ENCODE peak calls at places on chromosome 16, in seven cellular contexts. N is AG10803, V is tibial artery, F is BJ, A is mammary epithelial cell, G is GM23248, J is AG09309. U is an unnamed sample.

GRCh38 chr16:72036098-72036497 is 18.2 kb upstream of the HP start:
- DNase-seq in N (no peak), V (no peak), F (no peak), A (no peak), G (no peak), J (no peak), U (no peak)

GRCh38 chr16:66711581-66711980 is 15.0 kb upstream of the CMTM4 start:
- DNase-seq in N (no peak), V (no peak), F (no peak), A (no peak), G (no peak), J (no peak), U (no peak)

GRCh38 chr16:76345093-76345735 is 68.0 kb downstream of the CNTNAP4 start:
- DNase-seq in N (no peak), V (peak; percentile 74), F (no peak), A (no peak), G (peak; percentile 0), J (peak; percentile 8), U (peak; percentile 15)

GRCh38 chr16:13957197-13958078 is 37.5 kb downstream of the ERCC4 start:
- DNase-seq in N (peak; percentile 93), V (peak; percentile 82), F (peak; percentile 79), A (peak; percentile 87), G (peak; percentile 96), J (peak; percentile 73), U (peak; percentile 85)

GRCh38 chr16:46949216-46949892 is 24.1 kb downstream of the DNAJA2 start:
- DNase-seq in N (no peak), V (no peak), F (no peak), A (no peak), G (no peak), J (no peak), U (no peak)

GRCh38 chr16:72129976-72130656 is 36.5 kb downstream of the DHX38 start:
- DNase-seq in N (no peak), V (no peak), F (no peak), A (no peak), G (no peak), J (no peak), U (no peak)

GRCh38 chr16:80614908-80615696 is 74.3 kb downstream of the DYNLRB2 start:
- DNase-seq in N (peak; percentile 64), V (no peak), F (peak; percentile 33), A (peak; percentile 43), G (peak; percentile 86), J (peak; percentile 1), U (no peak)

GRCh38 chr16:8899709-8900317 is 17.7 kb downstream of the LITAFD start:
- DNase-seq in N (no peak), V (no peak), F (no peak), A (no peak), G (no peak), J (no peak), U (no peak)

GRCh38 chr16:23145186-23145585 is 4.1 kb downstream of the USP31 start:
- DNase-seq in N (no peak), V (no peak), F (no peak), A (peak; percentile 92), G (no peak), J (no peak), U (peak; percentile 71)

GRCh38 chr16:80166082-80166481 is 374.7 kb upstream of the DYNLRB2 start:
- DNase-seq in N (no peak), V (no peak), F (no peak), A (no peak), G (no peak), J (no peak), U (no peak)

GRCh38 chr16:47037396-47037745 is 63.9 kb upstream of the DNAJA2 start:
- DNase-seq in N (no peak), V (peak; percentile 71), F (no peak), A (no peak), G (no peak), J (no peak), U (no peak)

GRCh38 chr16:1346422-1347285 is 5.0 kb downstream of the TSR3 start:
- DNase-seq in N (no peak), V (no peak), F (no peak), A (no peak), G (peak; percentile 51), J (no peak), U (no peak)

GRCh38 chr16:84356591-84357116 is 11.7 kb upstream of the ATP2C2 start:
- DNase-seq in N (no peak), V (no peak), F (no peak), A (peak; percentile 83), G (peak; percentile 5), J (no peak), U (no peak)

GRCh38 chr16:69535123-69536050 is 30.4 kb upstream of the NFAT5 start:
- DNase-seq in N (peak; percentile 66), V (no peak), F (peak; percentile 44), A (peak; percentile 42), G (peak; percentile 85), J (no peak), U (no peak)

GRCh38 chr16:83651871-83652270 is 155.9 kb upstream of the HSBP1 start:
- DNase-seq in N (no peak), V (no peak), F (no peak), A (no peak), G (no peak), J (no peak), U (no peak)

GRCh38 chr16:4316103-4316731 is 350 bp downstream of the GLIS2 start:
- DNase-seq in N (no peak), V (no peak), F (no peak), A (peak; percentile 28), G (peak; percentile 73), J (no peak), U (no peak)

GRCh38 chr16:20049831-20050230 is 23.9 kb downstream of the GPR139 start:
- DNase-seq in N (no peak), V (no peak), F (no peak), A (no peak), G (no peak), J (no peak), U (no peak)

DNA sequence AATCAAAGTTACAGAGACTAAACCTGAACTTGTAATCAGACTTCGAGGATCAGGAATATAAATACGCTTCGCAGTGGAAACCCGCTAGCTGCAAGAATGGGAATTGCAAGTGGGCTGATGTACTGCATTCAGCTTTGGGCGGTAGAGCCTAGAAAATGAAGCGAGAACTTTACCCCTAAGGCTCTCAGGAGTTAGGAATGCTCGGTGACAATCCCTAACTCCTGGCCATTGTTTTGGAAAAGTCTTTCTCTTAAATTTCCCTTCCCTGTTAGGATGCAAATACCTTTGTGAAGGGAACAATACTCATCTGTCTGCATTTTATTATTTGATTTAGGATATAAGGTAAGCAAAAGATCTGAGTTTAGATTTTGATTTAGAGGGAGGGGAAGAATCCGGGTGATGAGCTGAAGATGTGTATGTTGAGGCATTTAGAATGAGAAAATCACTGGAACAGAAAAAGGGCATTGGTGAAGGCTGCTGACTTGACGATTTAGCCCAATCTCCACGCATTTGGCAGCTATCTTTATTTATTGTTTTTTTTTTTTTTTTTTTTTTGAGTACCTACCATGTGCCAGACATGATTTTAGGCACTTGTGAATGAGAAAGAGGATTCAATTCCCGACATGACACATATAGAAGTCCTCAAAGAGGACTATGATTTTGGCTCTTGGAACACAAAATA is 2.2 kb upstream of the TOX3 start:
- DNase-seq in N (no peak), V (no peak), F (no peak), A (no peak), G (no peak), J (no peak), U (no peak)
- H3K4me3 ChIP-seq in N (no peak overlapping the region), V (no peak overlapping the region), F (no peak overlapping the region), A (no peak overlapping the region), G (no peak overlapping the region), J (no peak overlapping the region), U (no peak overlapping the region)

DNA sequence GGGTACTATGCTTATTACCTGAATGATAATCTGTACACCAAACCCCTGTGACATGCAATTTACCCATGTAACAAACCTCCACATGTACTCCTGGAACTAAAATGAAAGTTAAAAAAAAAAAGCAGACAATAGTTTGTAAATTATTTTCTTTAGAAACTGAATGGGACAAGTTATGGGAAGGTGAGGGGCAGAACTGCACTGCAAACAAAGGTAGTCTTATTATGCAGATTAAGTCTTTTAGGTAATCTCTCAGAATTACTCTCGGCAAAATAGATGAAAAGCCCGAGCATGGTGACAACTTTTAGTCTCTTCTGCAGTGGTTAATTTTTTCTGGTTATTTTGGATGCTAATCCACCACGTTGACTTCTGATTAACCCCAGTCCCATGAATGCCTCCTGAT is 25.5 kb downstream of the LDAF1 start:
- DNase-seq in N (no peak), V (no peak), F (no peak), A (no peak), G (no peak), J (no peak), U (no peak)
- H3K4me3 ChIP-seq in N (no peak overlapping the region), V (no peak overlapping the region), F (no peak overlapping the region), A (no peak overlapping the region), G (no peak overlapping the region), J (no peak overlapping the region), U (no peak overlapping the region)

GRCh38 chr16:56936491-56936890 is 4.5 kb downstream of the HERPUD1 start:
- DNase-seq in N (peak; percentile 67), V (no peak), F (no peak), A (no peak), G (peak; percentile 50), J (peak; percentile 45), U (no peak)
- H3K4me3 ChIP-seq in N (peak overlapping the region; percentile 98), V (no peak overlapping the region), F (no peak overlapping the region), A (no peak overlapping the region), G (peak overlapping the region; percentile 98), J (peak overlapping the region; percentile 19), U (no peak overlapping the region)

GRCh38 chr16:86457621-86458456 is 52.5 kb upstream of the FOXF1 start:
- DNase-seq in N (peak; percentile 85), V (no peak), F (peak; percentile 97), A (no peak), G (peak; percentile 92), J (peak; percentile 92), U (no peak)

GRCh38 chr16:86452451-86452850 is 57.9 kb upstream of the FOXF1 start:
- DNase-seq in N (peak; percentile 66), V (no peak), F (no peak), A (no peak), G (peak; percentile 61), J (no peak), U (no peak)

GRCh38 chr16:86458457-86458777 is 51.9 kb upstream of the FOXF1 start:
- DNase-seq in N (no peak), V (no peak), F (no peak), A (no peak), G (no peak), J (no peak), U (no peak)

GRCh38 chr16:86455609-86456008 is 54.7 kb upstream of the FOXF1 start:
- DNase-seq in N (peak; percentile 6), V (no peak), F (peak; percentile 51), A (no peak), G (no peak), J (no peak), U (no peak)

DNA sequence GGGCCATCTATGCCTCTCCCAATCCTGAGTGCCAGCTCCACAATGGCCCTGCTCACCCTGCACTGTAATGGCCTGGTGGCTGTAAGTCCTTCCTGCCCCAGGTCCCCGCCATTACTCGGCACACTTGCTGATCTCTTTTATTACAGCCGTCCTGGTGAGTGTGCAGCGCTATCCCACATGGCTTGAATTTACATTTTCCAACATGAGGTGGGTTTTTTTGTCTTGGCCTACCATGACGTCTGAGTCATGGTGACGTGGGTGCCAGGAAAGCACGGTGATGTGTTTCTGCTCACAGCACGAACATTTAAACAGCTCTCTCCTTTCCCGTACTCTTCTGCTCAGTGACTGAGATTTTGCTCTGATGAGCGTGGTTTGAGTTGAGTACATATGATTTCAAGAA is 55.2 kb upstream of the FOXF1 start:
- DNase-seq in N (peak; percentile 75), V (no peak), F (peak; percentile 90), A (no peak), G (peak; percentile 36), J (peak; percentile 91), U (no peak)
- H3K4me3 ChIP-seq in N (no peak overlapping the region), V (no peak overlapping the region), F (no peak overlapping the region), A (no peak overlapping the region), G (no peak overlapping the region), J (no peak overlapping the region), U (no peak overlapping the region)